ENCODE peak calls at places on chromosome 17, in four cellular contexts. M, J, U and T are unnamed samples.

GRCh38 chr17:70552982-70553334 is 383.6 kb downstream of the KCNJ2 start:
- DNase-seq in M (no peak), J (no peak), U (no peak), T (no peak)

GRCh38 chr17:50052822-50053653 is 2.9 kb upstream of the ITGA3 start:
- DNase-seq in M (no peak), U (no peak), J (peak; percentile 47), T (no peak)

GRCh38 chr17:82389379-82389778 is 17.8 kb downstream of the UTS2R start:
- DNase-seq in J (no peak), U (no peak), M (no peak), T (no peak)

GRCh38 chr17:55641559-55642160 is 81.0 kb downstream of the TMEM100 start:
- DNase-seq in M (no peak), U (peak; percentile 6), J (peak; percentile 48), T (no peak)

GRCh38 chr17:78494961-78495330 is 82.2 kb downstream of the DNAH17 start:
- DNase-seq in U (no peak), J (no peak), M (no peak), T (no peak)

GRCh38 chr17:75996665-75997590 is 3.7 kb upstream of the CDK3 start:
- DNase-seq in M (no peak), J (no peak), U (no peak), T (no peak)

GRCh38 chr17:78679495-78680395 is 102.3 kb downstream of the CYTH1 start:
- DNase-seq in U (no peak), M (no peak), J (no peak), T (no peak)

GRCh38 chr17:53844476-53845107 is 21.9 kb downstream of the KIF2B start:
- DNase-seq in U (no peak), M (no peak), J (no peak), T (no peak)

GRCh38 chr17:45305532-45306087 is 11.2 kb downstream of the MAP3K14 start:
- DNase-seq in M (no peak), U (no peak), J (no peak), T (no peak)

GRCh38 chr17:11925271-11926021 is 71.8 kb downstream of the ZNF18 start:
- DNase-seq in M (no peak), U (no peak), J (peak; percentile 18), T (no peak)

GRCh38 chr17:82126479-82127314 is 28.7 kb upstream of the FASN start:
- DNase-seq in U (peak; percentile 77), M (no peak), J (no peak), T (no peak)

GRCh38 chr17:74213897-74214386 is 571 bp downstream of the TTYH2 start:
- DNase-seq in J (peak; percentile 31), M (no peak), U (no peak), T (no peak)

GRCh38 chr17:36722121-36722902 is 120.9 kb downstream of the MRM1 start:
- DNase-seq in M (no peak), J (peak; percentile 70), U (peak; percentile 68), T (no peak)

GRCh38 chr17:40121191-40121885 is 433 bp upstream of the MSL1 start:
- DNase-seq in U (no peak), M (no peak), J (peak; percentile 58), T (peak; percentile 78)

GRCh38 chr17:68993112-68993511 is 37.9 kb upstream of the ABCA8 start:
- DNase-seq in J (no peak), U (no peak), M (no peak), T (no peak)

GRCh38 chr17:64356304-64356686 is 34.4 kb downstream of the PECAM1 start:
- DNase-seq in U (no peak), J (no peak), M (no peak), T (no peak)

GRCh38 chr17:80780381-80781187 is 211.1 kb upstream of the CHMP6 start:
- DNase-seq in U (no peak), M (no peak), J (no peak), T (no peak)

GRCh38 chr17:73757324-73757942 is 113.2 kb upstream of the SDK2 start:
- DNase-seq in M (no peak), J (no peak), U (no peak), T (no peak)

GRCh38 chr17:81342062-81342699 is 47.1 kb upstream of the SLC38A10 start:
- DNase-seq in M (no peak), J (no peak), U (no peak), T (no peak)

GRCh38 chr17:37360632-37361031 is 15.2 kb upstream of the C17orf78 start:
- DNase-seq in U (no peak), J (no peak), M (no peak), T (no peak)

GRCh38 chr17:61000911-61001310 is 323.3 kb downstream of the BCAS3 start:
- DNase-seq in M (no peak), U (no peak), J (no peak), T (no peak)

GRCh38 chr17:9115446-9116265 is 94.3 kb downstream of the NTN1 start:
- DNase-seq in J (peak; percentile 66), U (no peak), M (peak; percentile 35), T (no peak)

GRCh38 chr17:9247401-9247938 is 226.2 kb downstream of the NTN1 start:
- DNase-seq in M (no peak), U (no peak), J (no peak), T (no peak)

GRCh38 chr17:64219571-64219970 is 43.5 kb downstream of the TEX2 start:
- DNase-seq in M (no peak), J (no peak), U (no peak), T (no peak)

GRCh38 chr17:14061666-14062560 is 7.4 kb upstream of the COX10 start:
- DNase-seq in M (no peak), U (no peak), J (no peak), T (no peak)

GRCh38 chr17:57102122-57102521 is 17.1 kb downstream of the AKAP1 start:
- DNase-seq in J (no peak), M (no peak), U (no peak), T (no peak)

GRCh38 chr17:82881900-82882714 is 42.3 kb upstream of the ZNF750 start:
- DNase-seq in U (no peak), J (peak; percentile 58), M (no peak), T (no peak)

GRCh38 chr17:29039764-29040598 is 3.0 kb upstream of the PIPOX start:
- DNase-seq in U (no peak), J (no peak), M (no peak), T (no peak)

DNA sequence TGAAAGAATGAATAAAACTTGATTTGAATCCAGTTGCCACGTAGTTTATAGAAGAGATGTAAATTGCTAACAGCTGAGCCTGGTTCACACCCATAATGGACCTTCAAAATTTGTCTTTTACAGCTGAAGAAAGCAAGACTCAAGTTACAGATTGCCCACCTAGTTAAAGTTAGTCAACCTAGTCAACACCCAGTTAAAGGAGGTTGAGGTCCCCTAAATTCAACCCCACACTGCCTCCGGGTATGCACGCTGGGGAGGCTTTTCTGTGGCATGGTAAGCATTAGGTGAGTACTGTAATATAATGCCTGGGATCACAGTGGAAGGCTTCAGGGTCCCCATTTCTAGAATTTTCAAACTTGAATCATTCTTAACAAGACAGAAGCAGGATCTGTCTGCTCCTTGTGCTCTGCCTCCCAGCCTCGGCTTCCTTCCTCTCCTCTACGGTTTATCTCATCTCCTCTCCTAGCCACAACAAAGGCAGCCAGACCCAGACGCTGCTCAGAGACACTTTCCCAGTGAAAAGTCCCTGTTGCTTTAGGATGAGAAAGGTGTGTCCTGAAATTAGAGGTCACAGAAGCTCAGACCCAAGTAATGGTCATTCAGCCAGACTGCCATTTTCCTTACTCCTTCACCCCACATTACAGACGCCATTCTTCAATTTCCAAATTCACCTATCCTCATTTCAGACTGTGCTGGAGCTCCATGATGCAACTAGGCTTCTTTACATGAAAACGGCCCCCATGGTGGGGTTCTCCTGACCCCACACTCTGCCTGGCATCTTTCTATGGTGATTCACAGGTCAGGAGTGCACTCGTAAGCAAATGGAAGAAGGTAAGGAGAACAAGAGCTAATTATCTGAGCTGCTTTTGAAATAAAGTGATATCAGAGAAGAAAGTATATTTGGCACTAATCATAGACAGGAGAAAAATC is 27.2 kb upstream of the SUPT4H1 start:
- DNase-seq in J (no peak), U (no peak), M (no peak), T (no peak)
- H3K27ac ChIP-seq in J (no peak overlapping the region), U (no peak overlapping the region), M (no peak overlapping the region), T (no peak overlapping the region)

GRCh38 chr17:32862940-32863339 is 14.0 kb downstream of the MYO1D start:
- DNase-seq in U (no peak), J (no peak), M (no peak), T (no peak)
- H3K27ac ChIP-seq in U (no peak overlapping the region), J (no peak overlapping the region), M (peak overlapping the region; percentile 22), T (peak overlapping the region; percentile 10)

GRCh38 chr17:28030386-28030785 is 12.1 kb upstream of the NLK start:
- DNase-seq in M (no peak), U (no peak), J (no peak), T (no peak)

GRCh38 chr17:28029033-28029432 is 13.4 kb upstream of the NLK start:
- DNase-seq in U (no peak), M (no peak), J (no peak), T (no peak)

GRCh38 chr17:28033972-28034714 is 8.3 kb upstream of the NLK start:
- DNase-seq in U (no peak), J (no peak), M (no peak), T (no peak)

GRCh38 chr17:28031174-28031573 is 11.3 kb upstream of the NLK start:
- DNase-seq in M (no peak), U (no peak), J (no peak), T (no peak)
- H3K27ac ChIP-seq in M (no peak overlapping the region), U (no peak overlapping the region), J (no peak overlapping the region), T (no peak overlapping the region)

DNA sequence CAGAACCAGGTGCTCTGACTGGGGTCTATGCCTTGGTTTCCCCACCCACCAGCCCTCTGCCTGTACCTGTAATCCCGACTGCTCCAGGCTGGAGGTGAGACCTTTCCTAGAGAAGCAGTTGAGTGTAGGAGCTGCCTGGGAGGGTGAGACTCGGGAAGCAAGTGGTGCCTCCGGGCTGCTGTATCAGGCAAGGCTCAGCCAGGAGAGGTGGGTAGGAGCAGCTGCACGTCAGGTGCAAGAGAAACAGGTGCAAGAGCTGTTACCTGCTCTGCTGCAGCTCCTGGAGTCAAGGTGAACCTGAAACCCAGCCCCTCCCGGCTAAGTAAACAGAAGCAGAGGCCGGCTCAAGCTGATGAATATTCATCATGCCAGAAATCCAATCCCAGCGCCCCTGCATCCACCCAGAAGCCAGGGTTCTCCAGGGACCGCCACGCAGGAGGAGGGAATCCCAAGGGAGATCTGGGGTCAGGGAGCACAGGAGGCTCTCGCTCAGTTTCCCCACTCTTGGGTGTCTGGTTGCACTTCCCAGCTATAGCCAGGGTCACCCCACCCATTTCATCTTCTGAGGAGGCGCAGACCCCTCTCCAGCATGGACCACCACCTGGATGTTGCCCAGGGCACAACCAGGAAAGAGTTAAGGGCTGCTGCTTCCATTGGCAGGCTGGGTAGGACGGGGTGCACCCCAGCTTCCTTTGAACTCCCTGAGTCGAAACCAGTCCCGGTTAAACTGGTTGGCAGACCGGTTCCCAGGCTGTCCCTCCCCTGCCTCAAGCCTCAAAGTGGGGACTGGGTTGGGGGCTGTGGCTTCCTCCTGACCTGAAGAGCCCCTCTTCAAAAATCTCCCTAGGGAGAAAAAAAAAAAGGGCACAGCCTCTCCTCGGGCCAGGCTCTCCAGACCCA is at the start of gene PRR15L:
- DNase-seq in J (no peak), M (no peak), U (no peak), T (no peak)
- H3K27ac ChIP-seq in J (no peak within 1 kb of the TSS), M (no peak within 1 kb of the TSS), U (no peak within 1 kb of the TSS), T (no peak within 1 kb of the TSS)

GRCh38 chr17:43381204-43381603 is 17.6 kb upstream of the ARL4D start:
- DNase-seq in M (no peak), J (no peak), U (no peak), T (no peak)
- H3K27ac ChIP-seq in M (no peak overlapping the region), J (no peak overlapping the region), U (no peak overlapping the region), T (no peak overlapping the region)

GRCh38 chr17:44088254-44088653 is 17.7 kb downstream of the G6PC3 start:
- DNase-seq in M (no peak), J (no peak), U (no peak), T (no peak)
- H3K27ac ChIP-seq in M (no peak overlapping the region), J (no peak overlapping the region), U (no peak overlapping the region), T (no peak overlapping the region)